ENCODE peak calls at places on chromosomes 13 and 19, in five cellular contexts. One of them, this sample, is unnamed.

GRCh38 chr13:72648513-72649065 is 78.8 kb downstream of the MZT1 start:
- DNase-seq in GM12891: no peak
- DNase-seq in progenitor cell of endocrine pancreas: no peak
- DNase-seq in CD4-positive, alpha-beta T cell: no peak
- DNase-seq in stimulated activated CD8-positive, alpha-beta memory T cell treated with anti-CD3 and anti-CD28 coated beads, Interleukin-4, amount 100 ng/mL, for 48 hours: no peak
- DNase-seq in this sample: no peak

GRCh38 chr19:40461669-40462221 is 3.8 kb downstream of the BLVRB start:
- DNase-seq in progenitor cell of endocrine pancreas: no peak
- DNase-seq in CD4-positive, alpha-beta T cell: no peak
- DNase-seq in stimulated activated CD8-positive, alpha-beta memory T cell treated with anti-CD3 and anti-CD28 coated beads, Interleukin-4, amount 100 ng/mL, for 48 hours: no peak
- DNase-seq in GM12891: no peak
- DNase-seq in this sample: no peak

GRCh38 chr19:29965529-29965928 is 23.5 kb downstream of the URI1 start:
- DNase-seq in CD4-positive, alpha-beta T cell: no peak
- DNase-seq in stimulated activated CD8-positive, alpha-beta memory T cell treated with anti-CD3 and anti-CD28 coated beads, Interleukin-4, amount 100 ng/mL, for 48 hours: no peak
- DNase-seq in progenitor cell of endocrine pancreas: no peak
- DNase-seq in GM12891: no peak
- DNase-seq in this sample: no peak

GRCh38 chr19:47729799-47730520 is 15.4 kb upstream of the NOP53 start:
- DNase-seq in progenitor cell of endocrine pancreas: peak
- DNase-seq in CD4-positive, alpha-beta T cell: peak
- DNase-seq in GM12891: no peak
- DNase-seq in stimulated activated CD8-positive, alpha-beta memory T cell treated with anti-CD3 and anti-CD28 coated beads, Interleukin-4, amount 100 ng/mL, for 48 hours: peak
- DNase-seq in this sample: no peak

GRCh38 chr19:1425102-1425842 is 12.9 kb upstream of the RPS15 start:
- DNase-seq in progenitor cell of endocrine pancreas: no peak
- DNase-seq in CD4-positive, alpha-beta T cell: no peak
- DNase-seq in GM12891: no peak
- DNase-seq in stimulated activated CD8-positive, alpha-beta memory T cell treated with anti-CD3 and anti-CD28 coated beads, Interleukin-4, amount 100 ng/mL, for 48 hours: no peak
- DNase-seq in this sample: no peak

GRCh38 chr13:97274782-97275252 is 52.7 kb downstream of the MBNL2 start:
- DNase-seq in stimulated activated CD8-positive, alpha-beta memory T cell treated with anti-CD3 and anti-CD28 coated beads, Interleukin-4, amount 100 ng/mL, for 48 hours: no peak
- DNase-seq in CD4-positive, alpha-beta T cell: no peak
- DNase-seq in GM12891: no peak
- DNase-seq in progenitor cell of endocrine pancreas: no peak
- DNase-seq in this sample: no peak

GRCh38 chr19:33402421-33403220 is 29.1 kb downstream of the CEBPG start:
- DNase-seq in progenitor cell of endocrine pancreas: no peak
- DNase-seq in GM12891: peak
- DNase-seq in stimulated activated CD8-positive, alpha-beta memory T cell treated with anti-CD3 and anti-CD28 coated beads, Interleukin-4, amount 100 ng/mL, for 48 hours: no peak
- DNase-seq in CD4-positive, alpha-beta T cell: no peak
- DNase-seq in this sample: no peak

GRCh38 chr13:79079351-79079839 is 326.7 kb downstream of the RBM26 start:
- DNase-seq in progenitor cell of endocrine pancreas: no peak
- DNase-seq in stimulated activated CD8-positive, alpha-beta memory T cell treated with anti-CD3 and anti-CD28 coated beads, Interleukin-4, amount 100 ng/mL, for 48 hours: no peak
- DNase-seq in GM12891: no peak
- DNase-seq in CD4-positive, alpha-beta T cell: no peak
- DNase-seq in this sample: no peak

GRCh38 chr13:84362777-84363176 is 480.5 kb upstream of the SLITRK1 start:
- DNase-seq in progenitor cell of endocrine pancreas: no peak
- DNase-seq in CD4-positive, alpha-beta T cell: no peak
- DNase-seq in stimulated activated CD8-positive, alpha-beta memory T cell treated with anti-CD3 and anti-CD28 coated beads, Interleukin-4, amount 100 ng/mL, for 48 hours: no peak
- DNase-seq in GM12891: no peak
- DNase-seq in this sample: no peak

GRCh38 chr13:102948006-102948405 is 102.2 kb downstream of the ERCC5 start:
- DNase-seq in stimulated activated CD8-positive, alpha-beta memory T cell treated with anti-CD3 and anti-CD28 coated beads, Interleukin-4, amount 100 ng/mL, for 48 hours: no peak
- DNase-seq in progenitor cell of endocrine pancreas: no peak
- DNase-seq in GM12891: no peak
- DNase-seq in CD4-positive, alpha-beta T cell: no peak
- DNase-seq in this sample: no peak

This sample was measured in 8988T.